ENCODE peak calls at places on chromosome 22, in eight cellular contexts. Y is spleen; K is fibroblast of lung; E is stomach; U is CD8-positive, alpha-beta T cell; P is colonic mucosa; T is adrenal gland; B is hepatocyte. V is an unnamed sample. For H3K9me3, the result is how much of the 10 kb centered on the place peaks cover.

GRCh38 chr22:26949193-26949592 is 291.8 kb downstream of the MIAT start:
- DNase-seq in Y (no peak), E (no peak), B (peak), U (no peak), T (peak), K (peak), P (no peak), V (no peak)

GRCh38 chr22:28023774-28024173 is 104.7 kb upstream of the PITPNB start:
- DNase-seq in U (no peak), B (no peak), E (peak), K (no peak), T (no peak), P (peak), Y (peak), V (peak)

GRCh38 chr22:17953147-17953546 is 71.2 kb downstream of the MICAL3 start:
- DNase-seq in P (no peak), K (no peak), Y (no peak), U (no peak), T (no peak), B (no peak), E (no peak), V (peak)

GRCh38 chr22:28594076-28594783 is 85.4 kb downstream of the TTC28 start:
- DNase-seq in T (no peak), K (no peak), Y (no peak), E (no peak), B (no peak), P (no peak), U (no peak), V (no peak)

GRCh38 chr22:19723165-19723989 is at the start of gene GP1BB:
- DNase-seq in B (peak), Y (no peak), U (no peak), T (no peak), P (peak), E (peak), K (peak), V (peak)

GRCh38 chr22:21078916-21079315 is 33.2 kb downstream of the LRRC74B start:
- DNase-seq in Y (no peak), K (no peak), T (no peak), P (no peak), E (no peak), B (no peak), U (no peak), V (no peak)

GRCh38 chr22:43433904-43434600 is 22.2 kb downstream of the MPPED1 start:
- DNase-seq in B (no peak), T (no peak), P (no peak), K (no peak), E (no peak), Y (peak), U (no peak), V (peak)

GRCh38 chr22:29870574-29870973 is 12.4 kb upstream of the MTMR3 start:
- DNase-seq in B (no peak), K (peak), T (no peak), Y (no peak), P (no peak), E (no peak), U (no peak), V (no peak)

GRCh38 chr22:19993926-19994325 is 22.7 kb downstream of the ARVCF start:
- DNase-seq in T (no peak), P (no peak), K (no peak), U (no peak), Y (no peak), E (no peak), B (no peak), V (no peak)

GRCh38 chr22:29079218-29079901 is 6.5 kb downstream of the KREMEN1 start:
- DNase-seq in E (no peak), Y (no peak), B (peak), K (peak), U (no peak), P (peak), T (no peak), V (peak)

GRCh38 chr22:35894937-35895708 is 133.5 kb downstream of the RBFOX2 start:
- DNase-seq in Y (no peak), U (no peak), E (no peak), K (peak), B (peak), P (peak), T (no peak), V (no peak)

GRCh38 chr22:47618611-47619010 is 856.2 kb downstream of the TBC1D22A start:
- DNase-seq in U (no peak), P (no peak), K (no peak), Y (peak), T (no peak), E (no peak), B (no peak), V (peak)

GRCh38 chr22:46549971-46550641 is 12.7 kb upstream of the CELSR1 start:
- DNase-seq in E (no peak), P (no peak), B (no peak), U (no peak), K (no peak), T (no peak), Y (peak), V (peak)
- H3K4me3 ChIP-seq in E (no peak), P (no peak), B (no peak), U (no peak), K (no peak), T (no peak), Y (no peak), V (no peak)

GRCh38 chr22:31140746-31141145 is 438 bp upstream of the PLA2G3 start:
- DNase-seq in B (no peak), Y (no peak), P (no peak), T (no peak), E (peak), K (no peak), U (no peak), V (peak)
- TF ChIP-seq CTCF in B (no peak), Y (no peak), P (no peak), T (no peak), E (no peak), K (no peak), U (no peak), V (no peak)

GRCh38 chr22:49372530-49373288 is 455.0 kb downstream of the BRD1 start:
- DNase-seq in P (peak), E (peak), K (no peak), B (peak), T (no peak), U (no peak), Y (peak), V (no peak)
- H3K9me3 ChIP-seq in P (under half), E (under half), K (under half), B (under half), T (under half), U (under half), Y (under half), V (under half)

GRCh38 chr22:49960159-49960966 is at the start of gene PIM3:
- DNase-seq in T (peak), Y (peak), K (peak), U (peak), E (peak), B (peak), P (peak), V (peak)

GRCh38 chr22:49962751-49963646 is 2.4 kb downstream of the PIM3 start:
- DNase-seq in E (peak), T (peak), B (peak), P (peak), U (no peak), Y (peak), K (no peak), V (peak)

GRCh38 chr22:49962012-49962750 is 1.6 kb downstream of the PIM3 start:
- DNase-seq in P (peak), B (peak), K (peak), U (peak), Y (peak), E (peak), T (peak), V (peak)

GRCh38 chr22:49960967-49961600 is 512 bp downstream of the PIM3 start:
- DNase-seq in E (peak), Y (peak), K (peak), B (peak), P (peak), T (peak), U (peak), V (peak)

DNA sequence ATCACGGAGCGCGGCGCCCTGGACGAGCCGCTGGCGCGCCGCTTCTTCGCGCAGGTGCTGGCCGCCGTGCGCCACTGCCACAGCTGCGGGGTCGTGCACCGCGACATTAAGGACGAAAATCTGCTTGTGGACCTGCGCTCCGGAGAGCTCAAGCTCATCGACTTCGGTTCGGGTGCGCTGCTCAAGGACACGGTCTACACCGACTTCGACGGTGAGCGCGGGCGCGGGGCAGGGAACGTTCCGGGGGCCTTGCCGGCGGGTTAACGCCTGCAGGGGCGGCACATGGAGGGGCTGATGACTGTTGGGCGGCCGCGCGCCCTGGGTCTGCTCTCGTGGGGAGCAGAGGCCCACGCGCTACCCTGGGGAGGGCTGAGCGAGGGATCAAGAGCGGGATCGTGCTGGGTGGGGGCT is 1.0 kb downstream of the PIM3 start:
- DNase-seq in U (no peak), E (no peak), T (no peak), Y (no peak), K (no peak), B (no peak), P (peak), V (peak)
- H3K4me3 ChIP-seq in U (peak), E (peak), T (peak), Y (peak), K (peak), B (peak), P (peak), V (peak)